ENCODE peak calls at places on chromosomes 7 and 10, in ten cellular contexts. K is fibroblast of mammary gland; I is naive thymus-derived CD4-positive, alpha-beta T cell; T is brain microvascular endothelial cell; Z is ovary; J is right cardiac atrium; F is dorsolateral prefrontal cortex; L is cardiac fibroblast; V is fibroblast of lung; X is cardiac muscle cell. E is an unnamed sample.

GRCh38 chr7:44231088-44231487 is 30.3 kb downstream of the YKT6 start:
- DNase-seq in K (no peak), I (no peak), T (no peak), Z (no peak), J (no peak), F (no peak), L (no peak), V (no peak), X (no peak), E (no peak)

GRCh38 chr7:20539201-20539600 is 76.3 kb upstream of the ABCB5 start:
- DNase-seq in K (peak), I (no peak), T (no peak), Z (no peak), J (no peak), F (no peak), L (no peak), V (no peak), X (no peak), E (no peak)

GRCh38 chr7:6730343-6730633 is 23.5 kb upstream of the ZNF12 start:
- DNase-seq in K (no peak), I (no peak), T (no peak), Z (no peak), J (no peak), F (no peak), L (no peak), V (no peak), X (no peak), E (no peak)

GRCh38 chr7:146892151-146892550 is 775.5 kb downstream of the CNTNAP2 start:
- DNase-seq in K (no peak), I (no peak), T (peak), Z (no peak), J (no peak), F (no peak), L (no peak), V (no peak), X (peak), E (no peak)

GRCh38 chr7:97337849-97338248 is 220.4 kb downstream of the SDHAF3 start:
- DNase-seq in K (no peak), I (no peak), T (no peak), Z (no peak), J (no peak), F (no peak), L (no peak), V (no peak), X (no peak), E (no peak)

GRCh38 chr7:134058980-134059379 is 68.2 kb upstream of the LRGUK start:
- DNase-seq in K (no peak), I (no peak), T (no peak), Z (no peak), J (no peak), F (no peak), L (peak), V (peak), X (peak), E (no peak)

GRCh38 chr10:97738616-97739015 is 1.7 kb downstream of the ZFYVE27 start:
- DNase-seq in K (no peak), I (no peak), T (no peak), Z (peak), J (no peak), F (no peak), L (no peak), V (no peak), X (no peak), E (no peak)

GRCh38 chr10:88565072-88565471 is 18.0 kb downstream of the RNLS start:
- DNase-seq in K (peak), I (peak), T (no peak), Z (no peak), J (no peak), F (no peak), L (peak), V (peak), X (peak), E (no peak)

GRCh38 chr7:69412331-69413146 is 185.7 kb upstream of the AUTS2 start:
- DNase-seq in K (peak), I (no peak), T (peak), Z (no peak), J (no peak), F (no peak), L (no peak), V (no peak), X (no peak), E (no peak)

GRCh38 chr7:69674701-69675182 is 76.5 kb downstream of the AUTS2 start:
- DNase-seq in K (no peak), I (no peak), T (no peak), Z (no peak), J (no peak), F (no peak), L (no peak), V (no peak), X (no peak), E (no peak)

GRCh38 chr7:157502701-157503111 is 165.9 kb downstream of the DNAJB6 start:
- DNase-seq in K (peak), I (peak), T (peak), Z (peak), J (no peak), F (no peak), L (peak), V (no peak), X (no peak), E (no peak)

GRCh38 chr7:127582361-127582760 is 3.0 kb downstream of the GCC1 start:
- DNase-seq in K (peak), I (no peak), T (peak), Z (peak), J (peak), F (no peak), L (peak), V (peak), X (no peak), E (no peak)

GRCh38 chr10:124251317-124251716 is 157.9 kb upstream of the CHST15 start:
- DNase-seq in K (no peak), I (no peak), T (no peak), Z (no peak), J (no peak), F (no peak), L (no peak), V (no peak), X (no peak), E (no peak)

GRCh38 chr7:76318488-76319353 is 16.2 kb downstream of the HSPB1 start:
- DNase-seq in K (peak), I (peak), T (peak), Z (peak), J (peak), F (peak), L (peak), V (peak), X (peak), E (peak)

GRCh38 chr7:85685901-85686300 is 499.0 kb upstream of the SEMA3D start:
- DNase-seq in K (peak), I (no peak), T (no peak), Z (no peak), J (no peak), F (no peak), L (peak), V (peak), X (no peak), E (no peak)

GRCh38 chr7:119228482-119228881 is 1004.0 kb downstream of the ANKRD7 start:
- DNase-seq in K (no peak), I (no peak), T (no peak), Z (no peak), J (no peak), F (no peak), L (no peak), V (peak), X (no peak), E (no peak)

GRCh38 chr10:335151-335800 is 200.0 kb downstream of the ZMYND11 start:
- DNase-seq in K (peak), I (no peak), T (no peak), Z (no peak), J (no peak), F (no peak), L (no peak), V (no peak), X (no peak), E (no peak)

GRCh38 chr7:118995395-118995794 is 770.9 kb downstream of the ANKRD7 start:
- DNase-seq in K (no peak), I (no peak), T (no peak), Z (no peak), J (no peak), F (no peak), L (no peak), V (peak), X (no peak), E (no peak)

GRCh38 chr10:99981581-99982199 is 28.1 kb downstream of the DNMBP start:
- DNase-seq in K (peak), I (no peak), T (no peak), Z (no peak), J (no peak), F (no peak), L (no peak), V (no peak), X (no peak), E (no peak)

GRCh38 chr7:5700391-5700985 is 81.0 kb downstream of the RNF216 start:
- DNase-seq in K (no peak), I (no peak), T (no peak), Z (no peak), J (no peak), F (no peak), L (no peak), V (no peak), X (no peak), E (no peak)

GRCh38 chr7:158958618-158959017 is 102.3 kb downstream of the DYNC2I1 start:
- DNase-seq in K (no peak), I (no peak), T (no peak), Z (no peak), J (no peak), F (no peak), L (no peak), V (no peak), X (no peak), E (no peak)

GRCh38 chr7:158959954-158960353 is 103.6 kb downstream of the DYNC2I1 start:
- DNase-seq in K (no peak), I (no peak), T (no peak), Z (no peak), J (no peak), F (no peak), L (no peak), V (no peak), X (no peak), E (no peak)

GRCh38 chr7:158957921-158958471 is 101.6 kb downstream of the DYNC2I1 start:
- DNase-seq in K (no peak), I (peak), T (no peak), Z (no peak), J (no peak), F (no peak), L (no peak), V (no peak), X (no peak), E (no peak)

GRCh38 chr7:158957507-158957900 is 101.1 kb downstream of the DYNC2I1 start:
- DNase-seq in K (no peak), I (no peak), T (no peak), Z (no peak), J (peak), F (no peak), L (no peak), V (no peak), X (no peak), E (no peak)

DNA sequence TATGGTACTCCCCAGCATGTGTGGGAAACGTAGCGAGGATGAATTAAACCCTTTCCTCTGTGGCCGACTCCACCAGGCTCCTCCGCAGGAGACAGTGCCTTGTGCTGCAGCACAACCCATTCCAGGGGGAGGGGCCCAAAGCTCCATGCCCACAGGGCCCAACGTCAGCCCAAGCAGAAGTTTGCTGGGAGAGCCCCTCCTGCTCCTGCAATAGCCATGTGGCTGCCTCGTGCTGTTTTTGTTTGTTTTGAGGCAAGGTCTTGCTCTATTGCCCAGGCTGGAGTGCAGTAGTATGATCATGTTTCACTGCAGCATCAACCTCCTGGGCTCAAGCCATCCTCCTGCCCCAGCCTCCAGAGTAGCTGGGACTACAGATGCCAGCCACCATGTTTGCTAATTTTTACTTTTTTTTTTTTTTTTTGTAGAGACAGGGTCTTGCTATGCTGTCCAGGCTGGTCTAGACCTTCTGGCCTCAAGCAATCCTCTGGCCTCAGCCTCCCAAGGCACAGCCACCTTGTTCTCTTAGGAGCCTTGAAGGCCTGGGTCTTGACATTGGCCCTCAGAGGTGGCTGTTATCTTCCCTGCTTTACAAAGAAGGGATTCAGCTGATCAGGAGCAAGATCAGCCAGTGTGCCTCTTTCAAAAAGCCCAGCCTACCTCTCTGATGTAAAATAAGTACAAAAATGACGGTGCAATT is 102.8 kb downstream of the DYNC2I1 start:
- DNase-seq in K (no peak), I (no peak), T (no peak), Z (no peak), J (no peak), F (no peak), L (no peak), V (no peak), X (no peak), E (no peak)
- H3K4me3 ChIP-seq in K (no peak), I (no peak), T (no peak), Z (no peak), J (no peak), F (no peak), L (no peak), V (no peak), X (no peak), E (no peak)

GRCh38 chr7:131721660-131722059 is 165.2 kb upstream of the PODXL start:
- DNase-seq in K (no peak), I (no peak), T (no peak), Z (no peak), J (no peak), F (no peak), L (no peak), V (no peak), X (no peak), E (no peak)

GRCh38 chr7:131726031-131726430 is 169.6 kb upstream of the PODXL start:
- DNase-seq in K (no peak), I (no peak), T (no peak), Z (no peak), J (no peak), F (no peak), L (no peak), V (no peak), X (no peak), E (no peak)

GRCh38 chr7:131724776-131725345 is 168.4 kb upstream of the PODXL start:
- DNase-seq in K (no peak), I (no peak), T (no peak), Z (no peak), J (no peak), F (no peak), L (no peak), V (no peak), X (no peak), E (no peak)

GRCh38 chr7:131722371-131722770 is 165.9 kb upstream of the PODXL start:
- DNase-seq in K (peak), I (no peak), T (no peak), Z (no peak), J (no peak), F (no peak), L (no peak), V (no peak), X (no peak), E (no peak)

DNA sequence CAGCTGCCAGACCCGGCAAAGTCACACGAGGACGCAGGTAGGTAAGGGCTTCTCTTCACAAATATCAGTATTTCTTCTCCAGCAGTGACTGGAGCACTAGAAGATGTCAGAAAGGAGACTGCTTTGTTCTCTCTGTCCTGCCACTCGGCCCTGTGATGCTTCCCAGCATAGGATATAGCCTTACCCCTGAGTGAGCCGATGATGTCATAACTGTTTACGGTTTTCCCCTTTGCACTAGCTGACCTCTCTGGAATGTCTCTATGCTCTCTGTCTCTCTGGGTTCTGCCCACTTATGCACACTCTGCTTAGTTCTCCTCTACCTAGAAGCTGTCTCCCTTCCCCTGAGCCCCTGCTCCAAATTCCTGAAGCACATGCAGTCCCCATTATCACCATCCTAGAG is 167.5 kb upstream of the PODXL start:
- DNase-seq in K (peak), I (no peak), T (no peak), Z (no peak), J (no peak), F (no peak), L (no peak), V (no peak), X (peak), E (no peak)
- H3K4me3 ChIP-seq in K (no peak), I (no peak), T (no peak), Z (no peak), J (no peak), F (no peak), L (no peak), V (no peak), X (no peak), E (no peak)

DNA sequence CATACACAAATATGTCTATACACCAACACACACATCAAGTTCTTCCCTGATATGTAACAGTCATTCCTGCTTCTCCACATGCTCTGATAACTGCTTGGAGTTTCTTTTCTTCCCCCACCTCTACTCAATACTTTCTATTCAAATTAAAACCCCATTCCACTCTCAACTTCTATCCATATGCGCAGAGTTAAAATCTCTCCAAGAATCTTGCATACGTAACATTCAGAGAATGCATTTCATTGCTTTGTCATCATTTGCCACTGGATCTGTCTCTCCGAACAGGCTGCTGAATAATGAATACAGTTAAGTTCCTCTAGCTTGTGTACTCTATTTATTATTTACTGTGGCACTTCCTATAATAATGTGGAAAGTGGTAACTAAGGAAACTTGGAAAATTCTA is 68.8 kb downstream of the DGKB start:
- DNase-seq in K (no peak), I (no peak), T (no peak), Z (no peak), J (no peak), F (no peak), L (no peak), V (no peak), X (no peak), E (no peak)
- H3K4me3 ChIP-seq in K (no peak), I (no peak), T (no peak), Z (no peak), J (no peak), F (no peak), L (no peak), V (no peak), X (no peak), E (no peak)

GRCh38 chr10:14579405-14579804 is 195.3 kb downstream of the FAM107B start:
- DNase-seq in K (no peak), I (no peak), T (no peak), Z (no peak), J (no peak), F (no peak), L (peak), V (peak), X (no peak), E (no peak)

GRCh38 chr10:14574885-14575284 is 199.8 kb downstream of the FAM107B start:
- DNase-seq in K (no peak), I (no peak), T (no peak), Z (no peak), J (no peak), F (no peak), L (no peak), V (no peak), X (no peak), E (no peak)

GRCh38 chr10:14580933-14581332 is 193.8 kb downstream of the FAM107B start:
- DNase-seq in K (no peak), I (no peak), T (no peak), Z (no peak), J (no peak), F (no peak), L (no peak), V (no peak), X (no peak), E (no peak)

GRCh38 chr10:14581553-14581952 is 193.1 kb downstream of the FAM107B start:
- DNase-seq in K (no peak), I (no peak), T (no peak), Z (no peak), J (no peak), F (no peak), L (no peak), V (no peak), X (no peak), E (no peak)

GRCh38 chr10:14578060-14578952 is 196.4 kb downstream of the FAM107B start:
- DNase-seq in K (no peak), I (no peak), T (peak), Z (no peak), J (no peak), F (no peak), L (peak), V (peak), X (no peak), E (no peak)
- H3K4me3 ChIP-seq in K (no peak), I (no peak), T (no peak), Z (no peak), J (peak), F (no peak), L (peak), V (no peak), X (no peak), E (no peak)

DNA sequence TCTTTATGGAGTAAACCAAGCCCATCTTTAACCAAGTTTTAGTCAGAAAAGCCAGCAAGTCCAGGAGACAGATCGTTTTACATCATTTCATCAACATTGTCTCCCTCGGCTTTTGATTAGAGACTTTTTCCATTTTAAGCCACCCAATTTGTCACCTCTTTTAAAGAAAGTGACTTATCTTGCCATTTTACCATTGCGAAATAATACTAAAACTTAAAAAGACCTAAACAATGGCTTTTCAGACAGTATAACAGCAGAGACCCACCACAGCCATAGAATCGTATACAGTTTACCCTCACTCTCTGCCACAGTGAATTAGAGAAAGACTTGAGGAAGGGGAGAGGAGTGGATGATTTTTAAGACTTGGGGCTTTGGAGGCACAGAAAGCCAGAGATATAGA is 359.7 kb upstream of the C7orf33 start:
- DNase-seq in K (no peak), I (no peak), T (no peak), Z (no peak), J (no peak), F (no peak), L (no peak), V (no peak), X (no peak), E (no peak)
- H3K4me3 ChIP-seq in K (no peak), I (no peak), T (no peak), Z (no peak), J (no peak), F (no peak), L (no peak), V (no peak), X (no peak), E (no peak)